ENCODE peak calls at places on chromosome 3, in eight cellular contexts. B, L, D, Y, E, S, X and U are unnamed samples.

GRCh38 chr3:155202626-155203025 is 90.9 kb downstream of the STRIT1 start:
- DNase-seq in B (no peak), L (no peak), D (no peak), Y (no peak), E (no peak), S (no peak), X (no peak), U (no peak)

GRCh38 chr3:172536993-172537419 is 13.8 kb upstream of the TNFSF10 start:
- DNase-seq in B (no peak), L (no peak), D (no peak), Y (no peak), E (no peak), S (no peak), X (no peak), U (no peak)

GRCh38 chr3:124845406-124845805 is 41.8 kb downstream of the ITGB5 start:
- DNase-seq in B (peak), L (no peak), D (no peak), Y (no peak), E (peak), S (no peak), X (peak), U (no peak)

GRCh38 chr3:29694783-29695182 is 413.9 kb downstream of the RBMS3 start:
- DNase-seq in B (no peak), L (no peak), D (peak), Y (no peak), E (peak), S (no peak), X (peak), U (no peak)

GRCh38 chr3:189664311-189664710 is 33.1 kb downstream of the TP63 start:
- DNase-seq in B (no peak), L (no peak), D (peak), Y (no peak), E (no peak), S (no peak), X (peak), U (no peak)

GRCh38 chr3:7517979-7518378 is 657.1 kb downstream of the GRM7 start:
- DNase-seq in B (no peak), L (no peak), D (no peak), Y (no peak), E (no peak), S (no peak), X (no peak), U (no peak)

GRCh38 chr3:10393514-10393913 is 72.6 kb upstream of the SEC13 start:
- DNase-seq in B (no peak), L (no peak), D (no peak), Y (no peak), E (no peak), S (no peak), X (no peak), U (no peak)

GRCh38 chr3:184814214-184814613 is 2.2 kb downstream of the VPS8 start:
- DNase-seq in B (no peak), L (no peak), D (no peak), Y (no peak), E (no peak), S (no peak), X (peak), U (no peak)

GRCh38 chr3:192887701-192888100 is 30.0 kb downstream of the MB21D2 start:
- DNase-seq in B (no peak), L (no peak), D (no peak), Y (no peak), E (peak), S (no peak), X (no peak), U (no peak)

GRCh38 chr3:113287111-113287817 is 75.9 kb downstream of the BOC start:
- DNase-seq in B (no peak), L (peak), D (peak), Y (no peak), E (no peak), S (no peak), X (peak), U (no peak)

GRCh38 chr3:52428151-52429005 is 16.5 kb downstream of the SEMA3G start:
- DNase-seq in B (peak), L (peak), D (peak), Y (peak), E (peak), S (no peak), X (peak), U (peak)

GRCh38 chr3:76570436-76571057 is 469.4 kb upstream of the ROBO2 start:
- DNase-seq in B (no peak), L (peak), D (no peak), Y (peak), E (no peak), S (no peak), X (peak), U (no peak)
- TF ChIP-seq CTCF in B (peak), L (peak), D (peak), Y (peak), E (no peak), S (peak), X (peak), U (peak)

DNA sequence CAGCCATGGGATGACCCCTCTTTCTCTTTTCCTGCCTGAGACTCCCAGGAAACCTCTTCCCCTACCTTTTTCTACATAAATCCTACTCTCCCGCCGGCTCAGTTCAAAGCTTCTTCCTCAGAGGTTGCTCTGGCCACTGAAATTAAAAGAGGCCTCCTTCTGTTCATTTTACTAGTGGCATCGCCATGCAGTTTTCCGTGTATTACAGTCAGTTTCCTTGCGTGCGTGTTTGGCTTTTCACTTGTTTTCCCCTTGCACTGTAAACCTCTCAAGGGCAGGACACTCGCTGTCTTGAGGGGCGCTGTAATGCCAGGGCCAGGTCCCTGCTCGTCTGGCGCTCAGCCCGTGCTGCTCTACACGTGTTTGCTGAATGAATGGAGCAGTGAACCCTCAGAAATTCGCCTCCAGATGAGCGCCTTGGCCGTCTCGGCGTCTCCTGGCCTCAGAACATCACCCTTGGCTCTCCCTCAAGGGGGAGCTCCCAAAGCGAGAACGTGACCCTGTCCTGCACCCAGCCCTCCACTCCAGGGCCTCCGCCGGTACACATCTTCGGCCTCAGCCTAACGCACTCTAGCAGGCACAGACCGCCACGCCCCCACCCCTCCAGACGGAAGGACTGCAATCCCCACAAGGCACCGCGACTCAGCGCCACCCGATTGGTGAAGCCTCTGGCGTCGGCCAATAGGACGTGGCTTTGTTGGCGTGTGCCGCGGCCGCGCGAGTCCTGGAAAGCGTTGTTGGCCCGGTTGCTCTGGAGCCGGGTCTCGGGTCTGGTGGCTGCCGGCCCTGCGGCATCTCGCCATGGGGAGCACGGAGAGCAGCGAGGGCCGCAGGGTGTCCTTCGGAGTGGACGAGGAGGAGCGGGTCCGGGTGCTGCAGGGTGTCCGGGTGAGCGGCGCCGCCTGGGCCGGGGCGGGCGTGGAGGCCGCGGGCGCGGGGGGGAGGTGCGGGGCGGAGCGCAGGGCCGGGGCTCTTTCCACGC is at the start of gene CHCHD6:
- DNase-seq in B (peak), L (peak), D (peak), Y (peak), E (peak), S (peak), X (peak), U (peak)
- TF ChIP-seq CTCF in B (no peak), L (peak), D (peak), Y (no peak), E (no peak), S (no peak), X (peak), U (no peak)

GRCh38 chr3:4722103-4722502 is 229.0 kb downstream of the ITPR1 start:
- DNase-seq in B (no peak), L (peak), D (peak), Y (peak), E (peak), S (no peak), X (peak), U (peak)
- TF ChIP-seq CTCF in B (peak), L (peak), D (peak), Y (peak), E (peak), S (no peak), X (no peak), U (peak)

GRCh38 chr3:33373082-33373437 is 67.1 kb downstream of the UBP1 start:
- DNase-seq in B (no peak), L (no peak), D (no peak), Y (no peak), E (no peak), S (no peak), X (no peak), U (no peak)
- TF ChIP-seq CTCF in B (no peak), L (no peak), D (no peak), Y (no peak), E (no peak), S (no peak), X (no peak), U (no peak)

GRCh38 chr3:34256791-34257190 is 458.4 kb downstream of the PDCD6IP start:
- DNase-seq in B (no peak), L (no peak), D (no peak), Y (no peak), E (no peak), S (no peak), X (no peak), U (no peak)

GRCh38 chr3:34258271-34259015 is 460.0 kb downstream of the PDCD6IP start:
- DNase-seq in B (no peak), L (no peak), D (no peak), Y (no peak), E (no peak), S (no peak), X (no peak), U (no peak)

GRCh38 chr3:34263014-34263714 is 464.7 kb downstream of the PDCD6IP start:
- DNase-seq in B (no peak), L (no peak), D (no peak), Y (no peak), E (no peak), S (no peak), X (no peak), U (no peak)

GRCh38 chr3:34260991-34261365 is 462.5 kb downstream of the PDCD6IP start:
- DNase-seq in B (no peak), L (no peak), D (no peak), Y (no peak), E (no peak), S (no peak), X (peak), U (no peak)

DNA sequence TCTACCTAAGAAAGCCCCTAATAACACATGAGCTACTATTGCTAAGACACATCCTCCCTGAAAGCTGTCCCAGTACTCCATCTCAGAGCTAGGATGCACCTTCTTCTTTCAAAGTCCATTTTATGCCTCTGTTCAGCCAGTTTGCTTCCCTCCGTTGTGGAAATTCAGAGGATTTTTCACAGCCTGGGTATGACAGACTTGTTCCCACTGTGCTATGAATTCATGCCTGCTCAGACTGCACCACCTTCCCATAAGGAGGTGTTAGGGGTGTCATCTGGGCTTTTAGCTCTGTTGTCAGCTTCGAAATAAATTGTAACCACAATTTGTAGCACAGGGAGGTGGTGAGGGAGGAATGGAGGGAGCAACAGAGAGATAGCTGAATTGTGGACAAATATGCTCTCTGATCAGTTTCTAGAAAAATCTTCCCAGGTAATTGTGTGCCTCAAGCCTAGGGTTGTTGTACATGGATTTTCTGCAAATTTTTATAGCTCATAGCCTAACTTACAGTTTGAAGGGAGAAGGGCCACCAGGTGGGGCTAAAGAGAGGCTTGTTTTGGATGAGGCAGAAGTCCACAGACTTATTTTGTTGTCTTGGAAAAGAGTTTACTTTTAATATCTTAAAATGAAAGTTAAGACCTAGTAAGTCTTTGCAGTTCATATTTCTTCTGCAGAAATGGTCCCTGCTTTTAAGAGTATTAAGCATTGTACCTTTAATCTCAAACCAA is 462.0 kb downstream of the PDCD6IP start:
- DNase-seq in B (peak), L (peak), D (peak), Y (peak), E (peak), S (peak), X (peak), U (peak)
- TF ChIP-seq CTCF in B (peak), L (peak), D (peak), Y (peak), E (peak), S (peak), X (peak), U (no peak)

DNA sequence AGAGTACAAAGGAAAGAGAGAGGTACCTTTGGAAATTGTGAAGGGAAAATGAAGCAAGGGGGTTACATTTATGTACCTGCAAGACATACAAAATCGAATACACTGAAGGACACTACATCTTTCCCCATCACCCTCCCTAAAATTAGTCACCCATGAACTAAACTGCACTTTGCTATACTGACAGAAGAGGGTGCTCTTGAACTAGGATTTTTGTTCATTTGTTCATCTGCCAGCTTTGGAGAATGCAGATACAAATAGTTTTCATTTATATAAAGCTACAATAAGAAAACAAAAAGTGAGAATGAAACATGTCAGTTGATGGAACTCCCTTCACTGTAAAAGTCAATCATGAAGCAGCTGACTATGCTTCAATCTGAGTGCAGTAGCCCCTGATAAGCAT is 55.7 kb downstream of the PCCB start:
- DNase-seq in B (no peak), L (no peak), D (no peak), Y (no peak), E (peak), S (no peak), X (peak), U (no peak)
- TF ChIP-seq CTCF in B (peak), L (peak), D (no peak), Y (no peak), E (peak), S (no peak), X (peak), U (no peak)

GRCh38 chr3:79845546-79845945 is 77.7 kb upstream of the ROBO1 start:
- DNase-seq in B (no peak), L (no peak), D (no peak), Y (no peak), E (no peak), S (no peak), X (peak), U (no peak)

GRCh38 chr3:79844176-79844575 is 76.4 kb upstream of the ROBO1 start:
- DNase-seq in B (no peak), L (no peak), D (no peak), Y (no peak), E (no peak), S (no peak), X (no peak), U (no peak)

GRCh38 chr3:79843180-79843579 is 75.4 kb upstream of the ROBO1 start:
- DNase-seq in B (no peak), L (no peak), D (no peak), Y (no peak), E (no peak), S (no peak), X (peak), U (no peak)

GRCh38 chr3:79847928-79848327 is 80.1 kb upstream of the ROBO1 start:
- DNase-seq in B (no peak), L (no peak), D (no peak), Y (no peak), E (no peak), S (no peak), X (no peak), U (no peak)

DNA sequence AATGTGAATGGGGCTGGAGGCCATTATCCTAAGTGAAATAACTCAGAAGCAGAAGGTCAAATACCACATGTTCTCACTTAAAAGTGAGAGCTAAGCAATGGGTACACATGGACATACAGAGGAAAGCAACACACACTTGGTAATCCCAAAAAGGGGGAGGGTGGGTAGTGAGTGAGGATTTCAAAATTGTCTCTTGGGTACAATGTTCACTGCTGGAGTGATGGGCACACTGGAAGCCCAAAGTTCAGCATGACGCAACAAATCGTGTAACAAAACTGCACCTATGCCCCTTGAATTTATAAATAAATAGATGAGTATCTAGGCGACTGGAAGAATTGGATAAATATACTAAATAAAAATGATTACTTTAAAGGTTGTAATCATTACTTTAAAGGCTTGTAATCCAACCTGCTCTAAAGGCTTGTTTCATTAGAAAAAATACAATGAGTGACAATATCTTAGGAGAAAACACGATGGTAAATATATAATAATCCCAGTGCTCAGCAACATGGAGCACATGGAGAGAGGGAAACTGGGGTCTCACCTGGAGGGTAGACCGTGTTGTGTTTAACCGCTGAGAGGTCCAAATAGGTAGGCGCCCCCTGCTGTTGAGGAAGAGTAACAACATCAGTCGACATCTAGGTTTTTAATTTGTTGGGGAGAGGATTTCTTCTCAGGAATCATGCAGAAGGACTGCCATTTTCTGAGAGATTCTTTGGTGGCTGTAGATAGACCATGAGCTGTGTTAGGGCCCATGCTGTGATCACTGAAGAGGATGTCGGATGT is 78.5 kb upstream of the ROBO1 start:
- DNase-seq in B (no peak), L (peak), D (no peak), Y (peak), E (no peak), S (no peak), X (no peak), U (peak)
- TF ChIP-seq CTCF in B (no peak), L (peak), D (no peak), Y (peak), E (no peak), S (peak), X (no peak), U (peak)

DNA sequence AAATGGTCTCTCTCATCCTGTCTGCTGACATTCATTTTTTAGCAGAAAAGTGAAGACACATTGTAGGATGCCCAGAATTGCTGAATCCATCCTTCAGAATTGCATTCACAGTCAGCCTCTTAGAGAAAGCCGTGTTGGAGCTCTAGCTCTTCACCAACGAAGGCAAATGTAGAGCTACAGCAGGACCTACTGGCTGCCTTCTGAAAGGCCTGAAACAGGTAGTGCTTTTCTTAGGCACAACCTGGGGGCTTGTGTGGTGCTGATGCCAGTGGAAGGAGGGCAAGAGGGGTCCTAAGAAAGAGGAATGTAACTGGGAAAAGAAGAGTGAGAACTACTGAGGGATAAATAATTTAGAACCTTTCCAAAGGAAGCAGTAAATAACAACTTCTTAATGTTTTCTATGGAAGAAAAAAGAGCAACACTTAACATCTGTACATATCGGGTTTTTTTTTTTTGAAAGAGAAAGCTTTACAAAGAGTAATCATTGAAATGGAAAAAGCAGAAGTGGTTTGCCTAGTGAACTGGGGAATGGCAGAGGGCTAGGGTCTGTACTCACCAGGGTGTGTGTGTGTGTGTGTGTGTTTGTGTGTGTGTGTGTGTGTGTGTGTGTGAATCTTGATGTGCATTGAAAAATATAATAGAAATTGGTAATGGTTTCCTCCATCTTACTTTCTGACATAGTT is 297.8 kb downstream of the SATB1 start:
- DNase-seq in B (no peak), L (peak), D (no peak), Y (peak), E (no peak), S (no peak), X (no peak), U (no peak)
- TF ChIP-seq CTCF in B (no peak), L (peak), D (no peak), Y (no peak), E (no peak), S (no peak), X (no peak), U (no peak)

GRCh38 chr3:117407317-117407716 is 697.7 kb downstream of the TUSC7 start:
- DNase-seq in B (no peak), L (peak), D (peak), Y (peak), E (peak), S (no peak), X (no peak), U (no peak)
- TF ChIP-seq CTCF in B (no peak), L (peak), D (peak), Y (peak), E (peak), S (peak), X (peak), U (peak)